ENCODE peak calls at places on chromosomes 4 and X, in four cellular contexts. V, O, K and X are unnamed samples.

GRCh38 chr4:152243890-152244595 is 291.8 kb downstream of the FBXW7 start:
- DNase-seq in K (peak), O (no peak), V (no peak), X (no peak)

GRCh38 chr4:52824603-52825310 is 37.4 kb upstream of the RASL11B start:
- DNase-seq in V (peak), K (no peak), O (no peak), X (no peak)

GRCh38 chr4:156820931-156821330 is 150.7 kb downstream of the PDGFC start:
- DNase-seq in V (no peak), K (no peak), O (no peak), X (no peak)

GRCh38 chr4:77586953-77587383 is 18.7 kb upstream of the CXCL13 start:
- DNase-seq in V (no peak), K (no peak), O (no peak), X (peak)

GRCh38 chr4:159103406-159104131 is 690 bp downstream of the RAPGEF2 start:
- DNase-seq in O (no peak), K (peak), V (peak), X (peak)

GRCh38 chr4:26192921-26193894 is 127.6 kb upstream of the RBPJ start:
- DNase-seq in K (no peak), V (no peak), O (no peak), X (no peak)

GRCh38 chrX:77017093-77017492 is 430.1 kb upstream of the FGF16 start:
- DNase-seq in V (no peak), K (no peak), O (no peak), X (no peak)

GRCh38 chrX:70166601-70167590 is 10.4 kb upstream of the DGAT2L6 start:
- DNase-seq in V (no peak), K (peak), O (no peak), X (peak)

GRCh38 chr4:2072971-2073807 is 14.1 kb downstream of the NAT8L start:
- DNase-seq in V (no peak), K (no peak), O (no peak), X (no peak)

GRCh38 chr4:23818097-23818648 is 71.7 kb downstream of the PPARGC1A start:
- DNase-seq in K (no peak), O (no peak), V (no peak), X (no peak)

GRCh38 chrX:148310402-148311200 is 189.8 kb upstream of the AFF2 start:
- DNase-seq in K (no peak), V (no peak), O (no peak), X (peak)

GRCh38 chrX:17564689-17565409 is 172.4 kb upstream of the SCML1 start:
- DNase-seq in V (no peak), K (no peak), O (no peak), X (no peak)

GRCh38 chrX:151973851-151974335 is 583 bp downstream of the GABRE start:
- DNase-seq in V (no peak), O (no peak), K (peak), X (no peak)

GRCh38 chrX:151975228-151975593 is 735 bp upstream of the GABRE start:
- DNase-seq in O (no peak), K (no peak), V (no peak), X (no peak)

GRCh38 chrX:151973262-151973661 is 1.2 kb downstream of the GABRE start:
- DNase-seq in O (no peak), V (no peak), K (peak), X (no peak)

GRCh38 chrX:151975736-151976275 is 1.3 kb upstream of the GABRE start:
- DNase-seq in O (no peak), V (no peak), K (no peak), X (no peak)

GRCh38 chrX:151974336-151975227 is at the start of gene GABRE:
- DNase-seq in K (peak), V (peak), O (peak), X (no peak)
- TF ChIP-seq POLR2A in K (peak), V (peak), O (peak), X (no peak)

GRCh38 chrX:1784773-1785172 is 169.9 kb downstream of the ASMT start:
- DNase-seq in K (no peak), V (no peak), O (no peak), X (no peak)
- TF ChIP-seq CTCF in K (no peak), V (no peak), O (no peak), X (peak)

GRCh38 chrX:153333821-153334653 is at the start of gene ZNF275:
- DNase-seq in K (peak), O (peak), V (peak), X (peak)
- TF ChIP-seq POLR2A in K (peak), O (no peak), V (peak), X (peak)

DNA sequence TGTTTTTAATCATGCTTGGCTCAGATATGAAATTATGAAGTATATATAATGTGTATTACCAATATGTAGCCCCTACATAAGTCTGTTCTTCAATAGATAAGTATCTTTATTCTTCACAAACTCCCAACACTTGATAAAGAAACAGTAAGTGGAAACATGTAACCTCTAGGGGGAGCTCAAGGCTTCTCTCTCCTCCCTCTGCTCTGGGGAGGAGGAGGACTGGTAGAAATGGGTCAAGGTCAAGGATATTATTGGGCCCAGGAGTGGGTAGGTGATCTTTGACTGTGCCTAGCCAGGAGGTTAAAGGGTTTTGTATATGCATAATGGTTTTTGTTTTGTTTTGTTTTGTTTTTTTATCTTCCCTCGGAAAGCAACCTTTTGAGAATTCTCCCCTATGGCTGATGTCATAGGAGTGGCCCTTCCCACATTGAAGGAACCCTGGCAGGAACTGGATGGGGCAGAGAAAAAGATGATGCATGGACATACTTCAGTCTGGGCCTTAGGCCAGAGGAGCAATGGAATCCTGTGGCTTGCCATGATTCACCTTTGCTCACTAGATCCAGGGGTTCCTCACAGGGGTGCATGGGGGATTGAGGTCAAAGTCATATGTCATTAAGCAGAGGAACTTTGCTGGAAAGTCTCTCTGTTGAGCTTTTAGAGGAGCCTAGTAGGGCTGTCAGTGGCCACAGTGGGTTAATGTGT is 460.3 kb downstream of the MID1IP1 start:
- DNase-seq in O (no peak), K (peak), V (peak), X (peak)
- TF ChIP-seq CTCF in O (no peak), K (peak), V (peak), X (peak)

GRCh38 chr4:112944006-112944405 is 105.4 kb upstream of the ANK2 start:
- DNase-seq in V (no peak), O (no peak), K (peak), X (no peak)

GRCh38 chr4:112942077-112942476 is 107.4 kb upstream of the ANK2 start:
- DNase-seq in K (no peak), V (no peak), O (no peak), X (no peak)

GRCh38 chr4:112940364-112940763 is 109.1 kb upstream of the ANK2 start:
- DNase-seq in K (no peak), O (no peak), V (no peak), X (no peak)

GRCh38 chr4:112938461-112939058 is 110.9 kb upstream of the ANK2 start:
- DNase-seq in K (peak), V (no peak), O (no peak), X (peak)

DNA sequence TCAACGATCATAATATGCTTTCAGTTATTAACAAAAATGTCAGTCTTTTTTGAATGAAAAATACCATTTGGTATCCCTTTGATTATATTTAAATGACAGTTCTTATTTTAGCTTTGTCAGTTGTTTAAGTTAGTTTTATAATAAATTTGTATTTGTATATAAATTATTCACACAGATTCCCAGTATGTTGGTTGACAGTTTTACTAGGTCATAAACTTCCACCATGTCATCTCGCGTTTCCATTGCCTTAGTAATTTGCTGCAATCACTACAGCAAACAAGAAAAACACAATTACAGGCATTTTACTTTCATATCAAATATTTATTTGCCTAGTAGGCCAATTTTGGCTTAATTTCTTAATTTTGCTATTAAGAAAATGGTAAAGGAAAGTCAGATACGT is 109.6 kb upstream of the ANK2 start:
- DNase-seq in K (no peak), V (no peak), O (no peak), X (no peak)
- TF ChIP-seq POLR2A in K (no peak), V (no peak), O (no peak), X (no peak)

GRCh38 chr4:185286571-185286970 is 77.2 kb downstream of the SNX25 start:
- DNase-seq in V (no peak), K (no peak), O (no peak), X (no peak)

GRCh38 chr4:185283723-185284122 is 74.3 kb downstream of the SNX25 start:
- DNase-seq in K (peak), V (no peak), O (no peak), X (no peak)

GRCh38 chr4:185290018-185290607 is 80.7 kb downstream of the SNX25 start:
- DNase-seq in K (no peak), V (no peak), O (no peak), X (no peak)

GRCh38 chr4:185282968-185283367 is 73.6 kb downstream of the SNX25 start:
- DNase-seq in K (no peak), V (no peak), O (no peak), X (peak)

DNA sequence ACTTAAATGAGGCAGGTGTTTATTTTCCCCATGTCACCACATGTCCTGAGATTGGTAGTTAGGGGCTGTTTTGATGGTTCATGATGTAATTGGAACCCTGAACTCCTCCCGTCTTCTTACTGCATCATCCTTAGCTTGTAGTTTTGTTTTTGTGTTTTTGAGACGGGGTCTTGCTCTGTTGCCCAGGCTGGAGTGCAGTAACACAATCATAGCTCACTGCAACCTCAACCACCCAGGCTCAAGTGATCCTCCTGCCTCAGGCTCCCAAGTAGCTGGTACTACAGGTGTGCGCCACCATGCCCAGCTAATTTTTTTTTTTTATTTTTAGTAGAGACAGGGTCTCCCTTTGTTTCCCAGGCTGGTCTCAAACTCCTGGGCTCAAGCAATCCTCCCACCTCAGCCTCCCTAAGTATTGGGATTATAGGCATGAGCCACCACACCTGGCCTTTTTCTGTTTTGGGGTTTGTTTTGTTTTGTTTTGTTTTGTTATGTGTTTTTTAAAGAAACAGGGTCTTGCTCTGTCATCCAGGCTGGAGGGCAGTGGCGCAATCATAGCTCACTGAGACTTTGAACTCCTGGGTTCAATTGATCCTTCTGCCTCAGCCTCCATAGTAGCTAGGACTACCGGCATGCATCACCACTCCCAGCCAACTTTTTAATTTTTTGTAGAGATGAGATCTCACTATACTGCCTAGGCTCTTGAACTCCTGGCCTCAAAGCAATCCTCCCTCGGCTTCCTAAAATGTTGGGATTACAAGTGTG is 76.4 kb downstream of the SNX25 start:
- DNase-seq in V (no peak), O (no peak), K (no peak), X (no peak)
- TF ChIP-seq CTCF in V (no peak), O (no peak), K (no peak), X (no peak)